ENCODE peak calls at places on chromosomes 1 and 21, in five cellular contexts. E, O, S, G and L are unnamed samples.

GRCh38 chr21:38619865-38620513 is 121.7 kb upstream of the ERG start:
- DNase-seq in S (no peak), O (no peak), E (peak; percentile 48), G (peak; percentile 81), L (no peak)

GRCh38 chr1:232695626-232696025 is 65.7 kb upstream of the SIPA1L2 start:
- DNase-seq in O (no peak), G (no peak), S (no peak), E (no peak), L (no peak)

GRCh38 chr1:13725714-13726175 is 25.8 kb downstream of the PRDM2 start:
- DNase-seq in O (peak; percentile 25), S (no peak), G (peak; percentile 42), E (peak; percentile 69), L (no peak)

GRCh38 chr1:6923955-6924890 is 139.0 kb downstream of the CAMTA1 start:
- DNase-seq in S (no peak), O (no peak), E (no peak), G (no peak), L (no peak)

GRCh38 chr1:224922404-224923164 is 6.9 kb upstream of the DNAH14 start:
- DNase-seq in S (no peak), O (peak; percentile 39), E (peak; percentile 48), G (peak; percentile 44), L (no peak)

GRCh38 chr1:30083800-30084464 is 639.5 kb downstream of the MATN1 start:
- DNase-seq in O (peak; percentile 84), G (peak; percentile 70), E (peak; percentile 15), S (no peak), L (no peak)

GRCh38 chr21:46226146-46226545 is 2.4 kb downstream of the LSS start:
- DNase-seq in G (peak; percentile 52), O (peak; percentile 19), E (no peak), S (no peak), L (no peak)

GRCh38 chr1:19066248-19066873 is 109.9 kb upstream of the IFFO2 start:
- DNase-seq in O (peak; percentile 28), E (no peak), S (no peak), G (no peak), L (no peak)

GRCh38 chr1:86758570-86758969 is 54.2 kb downstream of the SH3GLB1 start:
- DNase-seq in G (no peak), O (no peak), E (no peak), S (no peak), L (no peak)

GRCh38 chr1:38502772-38503171 is 356.8 kb downstream of the RRAGC start:
- DNase-seq in O (no peak), G (no peak), E (peak; percentile 7), S (no peak), L (no peak)

GRCh38 chr1:204031098-204031710 is 41.7 kb upstream of the SOX13 start:
- DNase-seq in S (no peak), G (no peak), E (no peak), O (no peak), L (no peak)

GRCh38 chr1:83872515-83872914 is 126.4 kb downstream of the TTLL7 start:
- DNase-seq in O (no peak), G (no peak), S (no peak), E (no peak), L (no peak)

GRCh38 chr1:54581621-54582035 is 33.6 kb downstream of the ACOT11 start:
- DNase-seq in S (no peak), O (peak; percentile 71), G (peak; percentile 61), E (no peak), L (no peak)

GRCh38 chr1:163063131-163064059 is 5.8 kb upstream of the RGS4 start:
- DNase-seq in E (no peak), S (no peak), O (no peak), G (no peak), L (no peak)

GRCh38 chr1:184482113-184482512 is 95.3 kb downstream of the C1orf21 start:
- DNase-seq in G (peak; percentile 52), O (peak; percentile 44), E (no peak), S (no peak), L (no peak)

GRCh38 chr21:16573581-16573980 is 843.8 kb downstream of the USP25 start:
- DNase-seq in G (peak; percentile 33), S (no peak), O (peak; percentile 76), E (no peak), L (no peak)

GRCh38 chr1:190258003-190258402 is 219.7 kb downstream of the BRINP3 start:
- DNase-seq in G (no peak), E (no peak), S (no peak), O (no peak), L (no peak)

GRCh38 chr1:182484531-182485257 is 34.7 kb downstream of the RGSL1 start:
- DNase-seq in O (no peak), E (peak; percentile 98), S (no peak), G (no peak), L (peak; percentile 2)

GRCh38 chr1:207097871-207098324 is 6.1 kb upstream of the C4BPA start:
- DNase-seq in G (no peak), O (no peak), E (no peak), S (no peak), L (peak; percentile 44)

GRCh38 chr1:201267481-201268229 is 15.7 kb upstream of the PKP1 start:
- DNase-seq in S (peak; percentile 13), O (peak; percentile 85), G (peak; percentile 79), E (no peak), L (no peak)

GRCh38 chr1:153705484-153705883 is 22.4 kb upstream of the INTS3 start:
- DNase-seq in E (no peak), S (no peak), G (no peak), O (no peak), L (no peak)

GRCh38 chr1:44354268-44354839 is 703 bp downstream of the ERI3 start:
- DNase-seq in G (peak; percentile 56), O (peak; percentile 35), S (no peak), E (no peak), L (no peak)

GRCh38 chr1:7636801-7637526 is 134.1 kb upstream of the VAMP3 start:
- DNase-seq in G (no peak), S (no peak), O (no peak), E (no peak), L (no peak)

GRCh38 chr1:195278644-195279043 is 1329.6 kb downstream of the KCNT2 start:
- DNase-seq in S (no peak), G (no peak), E (no peak), O (no peak), L (peak; percentile 2)

GRCh38 chr1:224710196-224710595 is 94.1 kb downstream of the CNIH3 start:
- DNase-seq in E (no peak), G (peak; percentile 64), O (peak; percentile 18), S (no peak), L (no peak)

GRCh38 chr21:21373969-21374368 is 375.8 kb downstream of the NCAM2 start:
- DNase-seq in E (no peak), S (no peak), O (no peak), G (peak; percentile 10), L (no peak)
- TF ChIP-seq CTCF in E (no peak), S (peak; percentile 39), O (peak; percentile 44), G (peak; percentile 31), L (no peak)

GRCh38 chr1:161998811-161999210 is 24.9 kb downstream of the OLFML2B start:
- DNase-seq in O (no peak), S (no peak), E (no peak), G (peak; percentile 20), L (no peak)
- TF ChIP-seq CTCF in O (no peak), S (no peak), E (no peak), G (no peak), L (no peak)

DNA sequence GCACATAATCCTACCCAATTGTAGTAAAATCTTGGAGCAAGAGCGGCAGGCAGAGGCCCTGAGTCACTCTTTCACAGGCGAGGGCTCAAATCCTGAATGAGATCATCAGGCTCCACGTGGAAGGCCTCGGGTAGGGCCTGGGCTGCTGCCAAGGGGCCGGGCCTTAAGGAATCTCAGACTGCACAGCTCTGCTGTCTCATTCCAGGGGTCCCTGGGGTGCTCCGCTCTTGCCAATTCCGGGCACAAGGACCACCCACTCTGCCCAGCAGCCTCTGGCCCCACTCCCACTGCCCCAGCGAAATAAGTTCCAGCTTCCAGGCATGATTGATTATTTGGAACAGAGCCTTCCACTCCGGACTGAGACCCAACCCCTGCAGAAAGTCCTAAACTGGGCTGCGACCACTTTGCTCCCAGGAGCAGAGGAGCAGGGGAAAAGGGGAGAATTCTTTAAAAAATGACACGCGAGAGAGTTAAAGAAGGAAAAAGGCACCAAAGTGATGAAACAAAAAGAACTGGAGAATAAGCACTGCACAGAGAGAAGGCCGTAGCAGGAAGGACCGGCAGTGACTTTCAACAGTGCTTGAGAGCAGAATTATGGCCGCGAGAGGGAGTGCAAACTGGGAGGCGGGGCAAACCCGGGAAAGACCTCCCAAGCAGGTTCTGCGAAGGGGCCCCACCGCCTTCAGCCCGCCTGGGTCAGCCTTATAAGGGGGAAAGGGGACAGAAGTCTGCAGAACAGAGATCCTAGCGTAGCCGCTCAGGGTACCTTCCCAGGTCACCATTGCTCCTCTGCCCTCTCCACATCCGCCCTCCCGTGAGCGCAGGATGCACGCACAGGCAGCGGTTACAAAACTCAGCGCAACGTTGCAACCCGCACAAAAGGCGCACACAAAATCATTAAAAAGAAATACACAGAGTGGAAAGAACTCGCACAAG is 2.0 kb downstream of the ADAMTS1 start:
- DNase-seq in E (no peak), G (peak; percentile 97), O (peak; percentile 96), S (peak; percentile 84), L (no peak)
- TF ChIP-seq CTCF in E (no peak), G (peak; percentile 24), O (no peak), S (peak; percentile 61), L (no peak)

DNA sequence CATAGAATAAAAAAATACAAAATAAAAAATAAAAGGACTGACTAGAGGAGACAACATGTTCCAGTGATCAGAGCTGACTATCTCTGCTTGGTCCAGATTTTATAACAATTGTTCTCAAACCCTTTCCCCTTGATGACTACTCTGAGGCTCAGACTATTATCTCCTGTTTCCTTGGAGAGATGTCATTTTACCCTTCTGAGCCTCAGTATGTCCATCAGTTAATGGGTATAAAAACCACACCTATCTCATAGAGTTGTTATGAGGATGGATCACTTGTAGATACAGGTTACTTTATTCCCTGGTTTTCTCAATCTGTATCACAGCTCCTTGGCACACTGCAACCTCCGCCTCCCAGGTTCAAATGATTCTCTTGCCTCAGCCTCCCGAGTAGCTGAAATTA is 7.0 kb downstream of the NKAIN1 start:
- DNase-seq in E (no peak), O (no peak), G (no peak), S (no peak), L (no peak)
- TF ChIP-seq CTCF in E (no peak), O (no peak), G (no peak), S (no peak), L (no peak)

DNA sequence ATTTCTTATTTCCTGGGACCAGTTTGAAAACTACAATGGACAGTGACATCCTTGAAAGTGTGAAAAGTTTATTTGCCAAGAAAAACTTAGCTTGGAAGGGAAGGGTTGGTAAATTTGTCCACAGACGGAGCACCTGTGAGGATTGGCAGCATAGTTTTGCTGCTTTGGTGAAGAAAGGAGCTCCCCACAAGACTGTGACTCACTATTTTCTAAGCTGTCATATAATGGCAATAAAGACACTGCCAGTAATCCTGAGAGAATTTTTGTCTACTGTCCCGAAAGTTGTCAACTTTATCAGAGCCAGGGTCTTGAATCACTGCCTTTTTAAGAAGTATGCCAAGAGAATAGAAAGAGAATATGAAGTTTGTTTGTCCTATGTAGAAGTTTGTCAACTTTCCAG is 230.8 kb downstream of the NEGR1 start:
- DNase-seq in S (no peak), G (peak; percentile 1), E (no peak), O (no peak), L (no peak)
- TF ChIP-seq CTCF in S (no peak), G (no peak), E (no peak), O (no peak), L (no peak)